ENCODE peak calls at places on chromosomes 12 and 14, in eight cellular contexts. B is fibroblast of the aortic adventitia, P is H9, D is nephron progenitor cell, Z is GM12865, R is HFFc6, E is GM13977, A is cardiac fibroblast. K is an unnamed sample.

GRCh38 chr12:22744197-22744596 is 119.2 kb downstream of the ETNK1 start:
- DNase-seq in B (no peak), P (no peak), D (no peak), Z (no peak), R (no peak), E (no peak), A (no peak), K (no peak)

GRCh38 chr14:95432152-95433093 is 84.0 kb downstream of the SYNE3 start:
- DNase-seq in B (peak), P (peak), D (peak), Z (no peak), R (no peak), E (no peak), A (peak), K (no peak)

GRCh38 chr14:90559811-90560492 is 163.1 kb downstream of the CALM1 start:
- DNase-seq in B (no peak), P (no peak), D (no peak), Z (no peak), R (no peak), E (no peak), A (no peak), K (no peak)

GRCh38 chr12:106030210-106031175 is 108.3 kb downstream of the NUAK1 start:
- DNase-seq in B (peak), P (no peak), D (no peak), Z (no peak), R (peak), E (no peak), A (peak), K (no peak)

GRCh38 chr14:77185093-77185465 is 3.5 kb downstream of the TMEM63C start:
- DNase-seq in B (no peak), P (no peak), D (no peak), Z (no peak), R (no peak), E (no peak), A (no peak), K (no peak)

GRCh38 chr12:130557876-130558770 is 158.0 kb downstream of the RIMBP2 start:
- DNase-seq in B (no peak), P (no peak), D (no peak), Z (no peak), R (no peak), E (no peak), A (no peak), K (no peak)

GRCh38 chr12:47819902-47820630 is at the start of gene HDAC7:
- DNase-seq in B (peak), P (peak), D (peak), Z (peak), R (peak), E (peak), A (peak), K (peak)

GRCh38 chr14:22265319-22266140 is 323.5 kb downstream of the DAD1 start:
- DNase-seq in B (no peak), P (no peak), D (no peak), Z (no peak), R (no peak), E (no peak), A (no peak), K (no peak)

GRCh38 chr14:81550001-81550642 is 16.5 kb upstream of the SEL1L start:
- DNase-seq in B (no peak), P (no peak), D (no peak), Z (peak), R (no peak), E (peak), A (no peak), K (no peak)

GRCh38 chr12:66831495-66831894 is 152.6 kb upstream of the GRIP1 start:
- DNase-seq in B (no peak), P (no peak), D (no peak), Z (no peak), R (no peak), E (no peak), A (no peak), K (no peak)

GRCh38 chr12:100845095-100845494 is 50.5 kb downstream of the ANO4 start:
- DNase-seq in B (no peak), P (no peak), D (no peak), Z (peak), R (no peak), E (no peak), A (no peak), K (no peak)

GRCh38 chr12:40105265-40105514 is 691 bp downstream of the SLC2A13 start:
- DNase-seq in B (peak), P (no peak), D (no peak), Z (no peak), R (no peak), E (no peak), A (no peak), K (no peak)

GRCh38 chr12:124979568-124979967 is 9.4 kb downstream of the DHX37 start:
- DNase-seq in B (no peak), P (peak), D (no peak), Z (no peak), R (no peak), E (no peak), A (no peak), K (no peak)

GRCh38 chr12:67540920-67541624 is 107.5 kb upstream of the DYRK2 start:
- DNase-seq in B (no peak), P (no peak), D (no peak), Z (peak), R (no peak), E (no peak), A (no peak), K (no peak)

GRCh38 chr12:84638811-84639368 is 273.7 kb downstream of the SLC6A15 start:
- DNase-seq in B (no peak), P (no peak), D (no peak), Z (no peak), R (no peak), E (no peak), A (no peak), K (no peak)

GRCh38 chr14:105470812-105471771 is 3.5 kb upstream of the CRIP2 start:
- DNase-seq in B (no peak), P (peak), D (peak), Z (no peak), R (no peak), E (no peak), A (peak), K (no peak)

GRCh38 chr12:56947633-56948535 is 9.5 kb downstream of the RDH16 start:
- DNase-seq in B (peak), P (no peak), D (no peak), Z (peak), R (peak), E (no peak), A (no peak), K (no peak)
- TF ChIP-seq CTCF in B (no peak), P (peak), D (no peak), Z (no peak), R (peak), E (peak), A (no peak), K (no peak)

GRCh38 chr14:45651906-45652305 is 398.9 kb upstream of the MIS18BP1 start:
- DNase-seq in B (no peak), P (no peak), D (no peak), Z (no peak), R (no peak), E (no peak), A (no peak), K (no peak)

GRCh38 chr14:45649051-45649450 is 396.0 kb upstream of the MIS18BP1 start:
- DNase-seq in B (no peak), P (no peak), D (no peak), Z (no peak), R (no peak), E (no peak), A (no peak), K (no peak)

DNA sequence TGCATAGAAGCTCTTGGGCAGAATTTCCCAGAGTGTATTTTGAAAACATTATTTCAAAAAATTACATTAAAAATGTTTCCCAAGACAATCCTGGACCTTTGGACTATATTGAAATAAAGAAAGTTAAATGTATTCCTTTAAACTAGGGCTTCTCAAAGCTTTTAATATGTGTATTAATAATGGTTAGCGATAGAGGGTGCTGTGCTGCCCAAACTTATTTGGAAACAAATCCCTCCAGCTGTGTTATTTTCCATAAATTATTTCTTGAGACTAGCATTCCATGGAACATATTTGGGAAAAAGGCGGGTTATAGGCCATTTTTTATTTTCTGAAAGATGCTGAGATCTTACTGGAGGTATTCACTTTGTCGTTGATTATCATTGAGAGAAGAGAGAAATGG is 397.8 kb upstream of the MIS18BP1 start:
- DNase-seq in B (no peak), P (no peak), D (no peak), Z (no peak), R (no peak), E (no peak), A (no peak), K (no peak)
- TF ChIP-seq CTCF in B (no peak), P (peak), D (no peak), Z (no peak), R (peak), E (no peak), A (peak), K (no peak)

GRCh38 chr12:64352181-64352580 is 38.4 kb downstream of the C12orf56 start:
- DNase-seq in B (no peak), P (peak), D (no peak), Z (peak), R (no peak), E (no peak), A (no peak), K (no peak)
- TF ChIP-seq CTCF in B (no peak), P (peak), D (no peak), Z (no peak), R (peak), E (peak), A (no peak), K (no peak)

GRCh38 chr14:103031956-103032355 is 25.4 kb downstream of the CDC42BPB start:
- DNase-seq in B (no peak), P (no peak), D (no peak), Z (no peak), R (no peak), E (no peak), A (no peak), K (no peak)
- TF ChIP-seq CTCF in B (no peak), P (peak), D (no peak), Z (no peak), R (peak), E (no peak), A (no peak), K (no peak)

GRCh38 chr14:102659797-102660196 is 67.3 kb downstream of the RCOR1 start:
- DNase-seq in B (peak), P (no peak), D (no peak), Z (no peak), R (peak), E (no peak), A (peak), K (no peak)

GRCh38 chr14:102665665-102666064 is 73.2 kb downstream of the RCOR1 start:
- DNase-seq in B (no peak), P (no peak), D (no peak), Z (no peak), R (no peak), E (no peak), A (no peak), K (no peak)

GRCh38 chr14:102661614-102662013 is 69.2 kb downstream of the RCOR1 start:
- DNase-seq in B (no peak), P (no peak), D (no peak), Z (no peak), R (no peak), E (no peak), A (no peak), K (no peak)

GRCh38 chr14:102666635-102667034 is 74.2 kb downstream of the RCOR1 start:
- DNase-seq in B (no peak), P (no peak), D (no peak), Z (no peak), R (no peak), E (no peak), A (no peak), K (no peak)

DNA sequence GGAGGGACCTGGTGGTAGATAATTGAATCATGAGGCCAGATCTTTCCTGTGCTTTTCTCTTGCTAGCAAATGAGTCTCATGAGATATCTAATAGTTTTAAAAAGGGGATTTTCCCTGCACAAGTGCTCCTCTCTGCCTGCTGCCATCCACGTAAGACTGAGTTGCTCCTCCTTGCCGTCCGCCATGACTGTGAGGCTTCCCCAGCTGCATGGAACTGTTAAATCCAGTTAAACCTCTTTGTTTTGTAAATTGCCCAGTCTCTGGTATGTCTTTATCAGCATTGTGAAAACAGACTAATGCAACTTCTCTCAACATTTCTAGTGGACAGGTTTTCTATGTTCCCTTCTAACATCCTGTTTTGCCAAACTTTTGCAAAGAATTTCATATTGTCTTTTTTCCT is 70.6 kb downstream of the RCOR1 start:
- DNase-seq in B (peak), P (peak), D (no peak), Z (no peak), R (no peak), E (no peak), A (peak), K (no peak)
- TF ChIP-seq CTCF in B (no peak), P (no peak), D (no peak), Z (no peak), R (no peak), E (no peak), A (no peak), K (no peak)

DNA sequence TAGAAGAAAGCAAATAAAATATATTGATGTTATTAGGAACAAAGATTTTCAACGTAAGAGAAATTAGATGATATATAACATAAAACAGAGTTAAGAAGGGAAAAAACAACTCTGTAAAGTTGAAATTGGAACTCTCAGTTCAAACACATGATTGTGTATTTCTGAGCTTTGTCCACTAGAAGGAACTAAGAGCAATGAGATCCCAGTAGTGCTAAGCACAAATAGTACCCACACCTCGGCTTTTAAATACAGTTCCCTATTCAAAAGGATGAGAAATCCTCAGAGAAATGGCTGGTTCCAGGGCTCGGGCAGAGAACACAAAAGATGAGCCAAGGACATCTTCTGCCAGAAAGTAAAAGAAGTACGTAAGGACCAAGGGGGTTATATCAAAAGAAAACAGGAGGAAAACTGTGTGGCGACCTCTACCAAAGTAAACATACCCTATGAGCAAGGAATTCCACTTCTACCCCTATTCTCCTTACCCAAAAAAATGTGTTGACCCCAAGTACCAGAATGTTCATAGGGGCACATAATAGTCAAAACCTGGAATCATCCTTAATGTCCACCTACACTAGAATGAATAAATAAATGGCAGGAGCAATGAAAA is 96.6 kb downstream of the SPTSSA start:
- DNase-seq in B (peak), P (no peak), D (no peak), Z (no peak), R (no peak), E (no peak), A (peak), K (no peak)
- TF ChIP-seq CTCF in B (peak), P (peak), D (peak), Z (no peak), R (peak), E (no peak), A (peak), K (peak)

GRCh38 chr12:54439521-54440255 is 20.6 kb upstream of the ITGA5 start:
- DNase-seq in B (peak), P (no peak), D (no peak), Z (peak), R (peak), E (peak), A (peak), K (peak)
- TF ChIP-seq CTCF in B (peak), P (peak), D (peak), Z (peak), R (peak), E (peak), A (peak), K (peak)

DNA sequence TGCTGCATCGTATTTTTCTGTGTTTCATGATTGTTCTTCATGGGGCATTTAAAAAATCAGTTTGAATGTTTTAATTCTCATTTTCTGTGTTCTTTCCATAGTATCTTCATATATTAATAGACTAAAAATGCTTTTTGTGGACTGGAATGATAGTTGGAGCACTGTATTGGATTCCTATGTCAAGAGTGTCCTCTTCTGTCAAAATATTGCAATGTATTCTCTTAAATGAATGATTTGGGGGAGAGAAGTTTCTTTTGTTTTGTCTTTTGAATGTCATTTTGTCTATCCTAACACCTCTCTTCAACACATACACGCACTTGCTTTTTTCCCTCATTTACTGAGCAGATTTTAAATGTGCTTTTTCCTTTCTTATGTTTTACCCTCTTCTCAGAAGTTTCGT is 4.7 kb upstream of the EIF2S3B start:
- DNase-seq in B (peak), P (no peak), D (no peak), Z (peak), R (no peak), E (no peak), A (peak), K (no peak)
- TF ChIP-seq CTCF in B (peak), P (no peak), D (no peak), Z (peak), R (peak), E (peak), A (peak), K (no peak)

GRCh38 chr14:103022669-103023044 is 34.7 kb downstream of the CDC42BPB start:
- DNase-seq in B (peak), P (no peak), D (no peak), Z (no peak), R (no peak), E (no peak), A (no peak), K (no peak)
- TF ChIP-seq CTCF in B (no peak), P (no peak), D (no peak), Z (no peak), R (peak), E (no peak), A (no peak), K (no peak)